ENCODE peak calls at places on chromosomes 12 and 14, in four cellular contexts. D is breast epithelium; W is activated CD4-positive, alpha-beta T cell treated with anti-CD3 and anti-CD28 coated beads, Interleukin-2, amount 50 U/mL, for 1 hour; I is NCI-H510A treated with DMSO at 0.1 percent for 48 hours. L is an unnamed sample.

GRCh38 chr14:105935384-105935783 is 409.0 kb downstream of the TMEM121 start:
- DNase-seq in W (no peak), D (no peak), I (no peak), L (peak)

GRCh38 chr14:36516719-36517241 is 3.3 kb downstream of the NKX2-1 start:
- DNase-seq in I (peak), D (no peak), W (no peak), L (no peak)

GRCh38 chr12:80262372-80263170 is 163.2 kb downstream of the OTOGL start:
- DNase-seq in W (no peak), D (no peak), I (no peak), L (no peak)

GRCh38 chr14:64209428-64210165 is 84.6 kb downstream of the ESR2 start:
- DNase-seq in D (no peak), W (no peak), I (no peak), L (peak)

GRCh38 chr14:78836777-78837176 is 666.6 kb downstream of the NRXN3 start:
- DNase-seq in W (no peak), I (peak), D (no peak), L (no peak)

GRCh38 chr14:28102814-28103213 is 663.8 kb upstream of the FOXG1 start:
- DNase-seq in I (no peak), D (no peak), W (no peak), L (no peak)

GRCh38 chr14:65336191-65336591 is 76.3 kb upstream of the FUT8 start:
- DNase-seq in W (no peak), I (no peak), D (no peak), L (no peak)

GRCh38 chr14:93009471-93010117 is 86.6 kb downstream of the CHGA start:
- DNase-seq in D (no peak), I (no peak), W (no peak), L (peak)

GRCh38 chr12:93978553-93978952 is 169.8 kb upstream of the PLXNC1 start:
- DNase-seq in W (no peak), D (no peak), I (no peak), L (no peak)

GRCh38 chr12:10033783-10034381 is 3.4 kb downstream of the CLEC9A start:
- DNase-seq in W (no peak), I (peak), D (no peak), L (no peak)

GRCh38 chr14:73610692-73611091 is 1.6 kb upstream of the ACOT6 start:
- DNase-seq in W (no peak), I (no peak), D (no peak), L (no peak)

GRCh38 chr12:91274886-91275285 is 92.3 kb upstream of the DCN start:
- DNase-seq in D (no peak), W (no peak), I (no peak), L (no peak)

GRCh38 chr12:39780527-39781446 is 161.2 kb upstream of the ABCD2 start:
- DNase-seq in I (no peak), D (no peak), W (no peak), L (no peak)

GRCh38 chr14:104718147-104718546 is 5.9 kb upstream of the ADSS1 start:
- DNase-seq in D (no peak), I (no peak), W (no peak), L (no peak)

GRCh38 chr12:92696240-92696639 is 6.5 kb upstream of the PLEKHG7 start:
- DNase-seq in I (no peak), D (no peak), W (no peak), L (peak)

GRCh38 chr12:31005944-31006361 is 67.7 kb upstream of the DDX11 start:
- DNase-seq in D (no peak), I (no peak), W (no peak), L (peak)

GRCh38 chr12:104604070-104604994 is 147.6 kb downstream of the CHST11 start:
- DNase-seq in D (peak), I (no peak), W (peak), L (peak)